ENCODE peak calls at places on chromosomes 11 and 22, in four cellular contexts. R is glutamatergic neuron, U is dorsolateral prefrontal cortex, W is activated T-cell treated with anti-CD3 and anti-CD28 coated beads for 24 hours. K is an unnamed sample.

GRCh38 chr22:37370306-37370979 is 56.8 kb downstream of the ELFN2 start:
- DNase-seq in R (no peak), U (no peak), W (no peak), K (no peak)

GRCh38 chr11:134387501-134387900 is 24.5 kb downstream of the B3GAT1 start:
- DNase-seq in R (no peak), U (no peak), W (no peak), K (no peak)

GRCh38 chr11:35288311-35288710 is 131.0 kb downstream of the SLC1A2 start:
- DNase-seq in R (no peak), U (no peak), W (no peak), K (no peak)

GRCh38 chr11:78395597-78395996 is 22.0 kb downstream of the GAB2 start:
- DNase-seq in R (no peak), U (no peak), W (no peak), K (no peak)

GRCh38 chr11:8776209-8776608 is 93.6 kb downstream of the RPL27A start:
- DNase-seq in R (no peak), U (no peak), W (no peak), K (no peak)

GRCh38 chr11:76380161-76380976 is 563 bp downstream of the THAP12 start:
- DNase-seq in R (peak; percentile 58), U (peak; percentile 54), W (peak; percentile 54), K (peak; percentile 26)

GRCh38 chr11:6583584-6583983 is 19.8 kb downstream of the RRP8 start:
- DNase-seq in R (no peak), U (no peak), W (no peak), K (no peak)

GRCh38 chr11:58574851-58575250 is 805 bp downstream of the LPXN start:
- DNase-seq in R (no peak), U (no peak), W (no peak), K (no peak)

GRCh38 chr11:96340555-96340885 is 2.5 kb downstream of the MAML2 start:
- DNase-seq in R (no peak), U (no peak), W (no peak), K (no peak)

GRCh38 chr11:34653851-34654490 is 33.1 kb downstream of the EHF start:
- DNase-seq in R (no peak), U (no peak), W (no peak), K (no peak)

GRCh38 chr22:43811777-43812148 is 342 bp downstream of the EFCAB6 start:
- DNase-seq in R (no peak), U (no peak), W (no peak), K (no peak)

GRCh38 chr11:19952101-19952605 is 208.1 kb downstream of the DBX1 start:
- DNase-seq in R (no peak), U (no peak), W (no peak), K (no peak)

GRCh38 chr11:74677131-74677530 is 54.1 kb downstream of the CHRDL2 start:
- DNase-seq in R (no peak), U (no peak), W (no peak), K (no peak)

GRCh38 chr22:22395230-22395629 is 113.3 kb downstream of the ZNF280B start:
- DNase-seq in R (no peak), U (no peak), W (no peak), K (no peak)

GRCh38 chr11:130699561-130699960 is 216.7 kb downstream of the SNX19 start:
- DNase-seq in R (no peak), U (no peak), W (no peak), K (no peak)

GRCh38 chr11:34644669-34645406 is 23.9 kb downstream of the EHF start:
- DNase-seq in R (no peak), U (no peak), W (no peak), K (no peak)

K was measured in caudate nucleus.